ENCODE peak calls at places on chromosomes 7 and 10, in five cellular contexts. X is dorsolateral prefrontal cortex, Q is mammary epithelial cell, G is coronary artery, D is astrocyte of the spinal cord. A is an unnamed sample.

GRCh38 chr7:44678096-44678467 is 70.6 kb upstream of the ZMIZ2 start:
- DNase-seq in X (no peak), Q (no peak), G (no peak), D (no peak), A (no peak)

GRCh38 chr7:86911703-86912102 is 147.8 kb downstream of the ELAPOR2 start:
- DNase-seq in X (no peak), Q (no peak), G (no peak), D (no peak), A (no peak)

GRCh38 chr7:159031135-159031701 is 113.4 kb downstream of the VIPR2 start:
- DNase-seq in X (no peak), Q (no peak), G (peak; percentile 91), D (no peak), A (no peak)

GRCh38 chr10:55063817-55064216 is 262.8 kb upstream of the PCDH15 start:
- DNase-seq in X (no peak), Q (no peak), G (no peak), D (no peak), A (no peak)

GRCh38 chr10:21494221-21495001 is 31.1 kb downstream of the SKIDA1 start:
- DNase-seq in X (no peak), Q (no peak), G (peak; percentile 76), D (peak; percentile 68), A (peak; percentile 31)

GRCh38 chr7:155153676-155154075 is 83.6 kb downstream of the HTR5A start:
- DNase-seq in X (no peak), Q (no peak), G (peak; percentile 52), D (no peak), A (no peak)

GRCh38 chr7:11456574-11456973 is 375.4 kb downstream of the THSD7A start:
- DNase-seq in X (no peak), Q (no peak), G (no peak), D (no peak), A (no peak)

GRCh38 chr7:20019757-20020432 is 197.3 kb downstream of the MACC1 start:
- DNase-seq in X (no peak), Q (no peak), G (no peak), D (no peak), A (no peak)

GRCh38 chr10:47261556-47261955 is 38.4 kb upstream of the GDF10 start:
- DNase-seq in X (no peak), Q (no peak), G (peak; percentile 46), D (no peak), A (no peak)

GRCh38 chr7:18768256-18768655 is 272.7 kb downstream of the HDAC9 start:
- DNase-seq in X (no peak), Q (no peak), G (no peak), D (peak; percentile 75), A (no peak)

GRCh38 chr7:30656611-30657010 is 25.6 kb downstream of the CRHR2 start:
- DNase-seq in X (no peak), Q (no peak), G (no peak), D (no peak), A (peak; percentile 9)

GRCh38 chr10:100637785-100638184 is 102.0 kb downstream of the HIF1AN start:
- DNase-seq in X (no peak), Q (no peak), G (no peak), D (no peak), A (peak; percentile 9)

GRCh38 chr10:45374451-45375052 is 536 bp downstream of the ALOX5 start:
- DNase-seq in X (no peak), Q (peak; percentile 29), G (peak; percentile 73), D (no peak), A (no peak)

GRCh38 chr10:20100157-20100556 is 283.9 kb downstream of the PLXDC2 start:
- DNase-seq in X (no peak), Q (peak; percentile 68), G (no peak), D (peak; percentile 52), A (no peak)

GRCh38 chr7:83836028-83836427 is 187.1 kb upstream of the SEMA3E start:
- DNase-seq in X (no peak), Q (no peak), G (no peak), D (no peak), A (no peak)

GRCh38 chr7:159067870-159068787 is 76.5 kb downstream of the VIPR2 start:
- DNase-seq in X (no peak), Q (no peak), G (peak; percentile 92), D (no peak), A (peak; percentile 20)

GRCh38 chr7:101804642-101805401 is 12.6 kb upstream of the CUX1 start:
- DNase-seq in X (no peak), Q (peak; percentile 32), G (no peak), D (no peak), A (no peak)

GRCh38 chr10:27446091-27446918 is 57.8 kb upstream of the RAB18 start:
- DNase-seq in X (no peak), Q (peak; percentile 31), G (no peak), D (peak; percentile 48), A (no peak)

GRCh38 chr10:2456834-2457233 is 610.5 kb upstream of the PFKP start:
- DNase-seq in X (no peak), Q (no peak), G (no peak), D (no peak), A (no peak)

GRCh38 chr7:142231716-142232115 is 26.1 kb downstream of the PRSS58 start:
- DNase-seq in X (no peak), Q (no peak), G (no peak), D (no peak), A (no peak)

GRCh38 chr10:48456361-48456804 is 148.5 kb downstream of the ARHGAP22 start:
- DNase-seq in X (no peak), Q (no peak), G (peak; percentile 73), D (no peak), A (peak; percentile 1)

GRCh38 chr10:499991-500390 is 189.5 kb downstream of the DIP2C start:
- DNase-seq in X (no peak), Q (no peak), G (no peak), D (no peak), A (no peak)

GRCh38 chr10:63528084-63528744 is 7.0 kb downstream of the REEP3 start:
- DNase-seq in X (no peak), Q (no peak), G (no peak), D (no peak), A (no peak)

DNA sequence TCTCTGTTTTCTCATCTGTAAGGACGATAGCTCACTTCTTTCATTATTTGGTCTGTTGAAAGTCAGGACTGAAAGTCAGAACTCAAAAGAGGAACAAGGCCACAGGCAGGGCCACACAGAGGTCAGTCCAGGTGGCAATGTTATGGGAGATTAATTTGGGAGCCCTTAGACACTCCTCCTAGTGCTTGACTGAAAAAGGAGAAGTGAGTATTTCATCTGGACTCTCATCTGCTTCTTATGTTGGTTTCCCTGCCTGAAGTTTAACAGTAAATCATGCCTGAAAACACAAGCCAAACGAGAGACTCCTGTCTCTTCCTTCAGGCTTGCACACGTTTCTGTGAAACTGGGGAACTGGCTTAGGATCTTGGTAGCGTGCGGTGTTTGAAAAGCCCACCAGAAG is 248.5 kb downstream of the BUB3 start:
- DNase-seq in X (no peak), Q (no peak), G (no peak), D (no peak), A (no peak)
- H3K4me3 ChIP-seq in X (no peak overlapping the region), Q (no peak overlapping the region), G (no peak overlapping the region), D (no peak overlapping the region), A (no peak overlapping the region)

GRCh38 chr10:115956225-115957009 is 316.6 kb downstream of the GFRA1 start:
- DNase-seq in X (no peak), Q (no peak), G (no peak), D (no peak), A (no peak)

GRCh38 chr10:115953983-115954382 is 319.0 kb downstream of the GFRA1 start:
- DNase-seq in X (no peak), Q (no peak), G (no peak), D (no peak), A (no peak)

GRCh38 chr10:115957010-115957395 is 316.0 kb downstream of the GFRA1 start:
- DNase-seq in X (no peak), Q (no peak), G (no peak), D (no peak), A (no peak)

GRCh38 chr10:115953203-115953602 is 319.8 kb downstream of the GFRA1 start:
- DNase-seq in X (no peak), Q (no peak), G (no peak), D (no peak), A (no peak)

GRCh38 chr10:115958043-115958442 is 315.0 kb downstream of the GFRA1 start:
- DNase-seq in X (no peak), Q (no peak), G (no peak), D (no peak), A (no peak)
- H3K4me3 ChIP-seq in X (no peak overlapping the region), Q (no peak overlapping the region), G (no peak overlapping the region), D (no peak overlapping the region), A (no peak overlapping the region)

DNA sequence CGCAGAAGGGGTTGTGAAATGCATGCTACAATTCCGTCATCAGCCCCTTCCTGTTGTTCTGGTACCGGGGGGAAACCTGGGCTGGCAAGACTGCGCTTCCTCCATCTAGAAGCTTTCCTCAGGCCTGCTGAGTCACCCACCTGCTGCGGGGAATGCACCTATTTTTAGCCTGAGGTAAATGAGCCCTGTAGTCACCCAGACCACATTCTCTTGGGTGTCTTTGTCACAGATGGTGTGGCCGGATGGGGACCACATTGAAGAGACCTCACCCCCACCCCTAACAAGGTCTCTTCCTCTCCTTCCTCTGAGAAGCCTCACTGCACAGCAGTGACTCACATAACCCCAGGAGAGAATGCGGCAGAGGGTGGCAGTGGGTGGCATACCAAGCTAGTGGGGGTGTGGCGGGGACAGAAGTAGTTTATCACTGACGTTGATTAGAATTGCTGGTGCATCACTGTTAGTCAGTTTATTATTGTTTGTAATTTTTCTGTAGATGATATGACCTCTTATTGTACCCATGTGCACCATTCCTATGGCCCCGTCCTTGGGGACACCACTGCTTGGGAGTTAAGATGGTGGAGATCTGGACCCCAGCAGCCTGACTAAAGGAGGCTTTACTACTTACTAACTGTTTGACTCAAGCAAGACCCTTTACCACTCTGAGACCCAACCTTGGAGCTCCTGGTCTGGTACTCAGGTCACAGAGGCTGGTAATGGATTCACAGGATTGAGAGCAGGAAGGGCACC is 83.0 kb upstream of the DUSP5 start:
- DNase-seq in X (no peak), Q (peak; percentile 91), G (no peak), D (no peak), A (peak; percentile 81)
- H3K4me3 ChIP-seq in X (no peak overlapping the region), Q (no peak overlapping the region), G (no peak overlapping the region), D (no peak overlapping the region), A (no peak overlapping the region)

GRCh38 chr7:1755783-1756626 is 85.9 kb downstream of the ELFN1 start:
- DNase-seq in X (no peak), Q (no peak), G (no peak), D (no peak), A (no peak)

GRCh38 chr7:1758417-1758858 is 88.4 kb downstream of the ELFN1 start:
- DNase-seq in X (no peak), Q (peak; percentile 11), G (no peak), D (no peak), A (peak; percentile 53)

GRCh38 chr7:1761097-1761496 is 91.0 kb downstream of the ELFN1 start:
- DNase-seq in X (no peak), Q (no peak), G (peak; percentile 26), D (no peak), A (no peak)

GRCh38 chr7:1757601-1758000 is 87.5 kb downstream of the ELFN1 start:
- DNase-seq in X (no peak), Q (no peak), G (no peak), D (no peak), A (no peak)

DNA sequence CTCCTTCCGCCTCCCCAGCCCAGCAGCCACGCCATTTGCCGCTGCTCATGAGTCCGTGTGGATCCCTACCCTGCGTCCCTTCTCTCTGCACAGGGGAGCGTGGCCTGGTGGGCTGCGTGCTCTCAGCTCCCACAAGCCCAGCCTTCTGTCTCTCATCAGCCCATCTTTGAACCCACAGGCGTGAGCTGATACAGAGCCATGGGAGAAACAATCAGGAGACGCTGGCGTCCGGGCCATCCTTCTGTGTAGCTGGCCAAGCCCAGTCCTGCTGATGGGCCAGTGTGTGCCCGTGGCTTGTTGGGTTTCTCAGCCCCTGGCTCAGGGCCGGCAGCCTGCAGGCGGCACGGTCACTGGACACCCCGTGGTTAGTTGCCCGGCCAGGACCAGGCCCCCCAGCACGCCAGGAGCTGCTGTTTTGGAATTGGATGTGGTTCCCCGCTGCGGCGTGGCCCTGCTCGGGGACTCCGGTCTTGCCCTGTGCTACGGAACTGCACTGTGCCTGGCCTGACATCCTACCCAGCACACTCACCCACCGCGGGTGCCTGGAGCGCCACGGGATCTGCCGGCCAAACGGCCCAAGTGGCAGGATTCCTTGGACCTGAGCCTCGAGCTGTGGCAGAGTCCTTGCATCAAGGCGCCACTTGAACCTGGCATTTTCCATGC is 88.9 kb downstream of the ELFN1 start:
- DNase-seq in X (no peak), Q (no peak), G (peak; percentile 56), D (no peak), A (no peak)
- H3K4me3 ChIP-seq in X (no peak overlapping the region), Q (no peak overlapping the region), G (no peak overlapping the region), D (no peak overlapping the region), A (no peak overlapping the region)